ENCODE peak calls at places on chromosome 21, in seven cellular contexts. One of them, this sample, is unnamed.

GRCh38 chr21:41316641-41317392 is at the start of gene FAM3B:
- DNase-seq in WTC11: peak
- DNase-seq in RWPE1: no peak
- DNase-seq in HTR-8/SVneo: no peak
- DNase-seq in activated B cell treated with CpG ODN at 0.5 μM for 24 hours: no peak
- DNase-seq in suprapubic skin: no peak
- DNase-seq in OCI-M1: no peak
- DNase-seq in this sample: peak

GRCh38 chr21:46551636-46552241 is 53.1 kb downstream of the S100B start:
- DNase-seq in suprapubic skin: no peak
- DNase-seq in WTC11: peak
- DNase-seq in RWPE1: no peak
- DNase-seq in activated B cell treated with CpG ODN at 0.5 μM for 24 hours: no peak
- DNase-seq in OCI-M1: no peak
- DNase-seq in HTR-8/SVneo: no peak
- DNase-seq in this sample: no peak

GRCh38 chr21:45514311-45515021 is 27.8 kb downstream of the SLC19A1 start:
- DNase-seq in WTC11: no peak
- DNase-seq in RWPE1: no peak
- DNase-seq in activated B cell treated with CpG ODN at 0.5 μM for 24 hours: no peak
- DNase-seq in OCI-M1: no peak
- DNase-seq in suprapubic skin: peak
- DNase-seq in HTR-8/SVneo: no peak
- DNase-seq in this sample: no peak

GRCh38 chr21:41366522-41367151 is 4.8 kb downstream of the MX2 start:
- DNase-seq in WTC11: no peak
- DNase-seq in suprapubic skin: no peak
- DNase-seq in RWPE1: peak
- DNase-seq in OCI-M1: peak
- DNase-seq in HTR-8/SVneo: peak
- DNase-seq in activated B cell treated with CpG ODN at 0.5 μM for 24 hours: peak
- DNase-seq in this sample: no peak

GRCh38 chr21:28099296-28099695 is 893.4 kb downstream of the LTN1 start:
- DNase-seq in HTR-8/SVneo: no peak
- DNase-seq in WTC11: no peak
- DNase-seq in OCI-M1: no peak
- DNase-seq in RWPE1: no peak
- DNase-seq in suprapubic skin: no peak
- DNase-seq in activated B cell treated with CpG ODN at 0.5 μM for 24 hours: no peak
- DNase-seq in this sample: no peak

GRCh38 chr21:44728716-44729115 is 17.3 kb upstream of the TSPEAR start:
- DNase-seq in OCI-M1: no peak
- DNase-seq in RWPE1: no peak
- DNase-seq in WTC11: no peak
- DNase-seq in activated B cell treated with CpG ODN at 0.5 μM for 24 hours: no peak
- DNase-seq in suprapubic skin: peak
- DNase-seq in HTR-8/SVneo: no peak
- DNase-seq in this sample: no peak

GRCh38 chr21:41683815-41684214 is 83.0 kb downstream of the RIPK4 start:
- DNase-seq in RWPE1: no peak
- DNase-seq in suprapubic skin: no peak
- DNase-seq in activated B cell treated with CpG ODN at 0.5 μM for 24 hours: no peak
- DNase-seq in WTC11: no peak
- DNase-seq in OCI-M1: no peak
- DNase-seq in HTR-8/SVneo: no peak
- DNase-seq in this sample: no peak

GRCh38 chr21:41951876-41952567 is 1.8 kb downstream of the C2CD2 start:
- DNase-seq in activated B cell treated with CpG ODN at 0.5 μM for 24 hours: no peak
- DNase-seq in suprapubic skin: no peak
- DNase-seq in OCI-M1: no peak
- DNase-seq in RWPE1: no peak
- DNase-seq in HTR-8/SVneo: no peak
- DNase-seq in WTC11: no peak
- DNase-seq in this sample: no peak

GRCh38 chr21:25944672-25945213 is 210.0 kb downstream of the GABPA start:
- DNase-seq in suprapubic skin: no peak
- DNase-seq in activated B cell treated with CpG ODN at 0.5 μM for 24 hours: no peak
- DNase-seq in OCI-M1: no peak
- DNase-seq in WTC11: no peak
- DNase-seq in HTR-8/SVneo: no peak
- DNase-seq in RWPE1: no peak
- DNase-seq in this sample: no peak